ENCODE peak calls at places on chromosomes 11 and 22, in six cellular contexts. P, X, M, T, Z and A are unnamed samples.

GRCh38 chr11:133545199-133545709 is 13.0 kb upstream of the OPCML start:
- DNase-seq in P (no peak), X (no peak), M (no peak), T (no peak), Z (no peak), A (no peak)

GRCh38 chr11:72773291-72773690 is 20.6 kb downstream of the STARD10 start:
- DNase-seq in P (peak), X (no peak), M (peak), T (peak), Z (no peak), A (peak)

GRCh38 chr22:26555478-26555877 is 34.5 kb downstream of the TPST2 start:
- DNase-seq in P (no peak), X (no peak), M (peak), T (no peak), Z (no peak), A (no peak)

GRCh38 chr11:124970925-124971324 is 16.9 kb downstream of the CCDC15 start:
- DNase-seq in P (peak), X (no peak), M (no peak), T (no peak), Z (peak), A (peak)

GRCh38 chr11:31958086-31958735 is 132.7 kb upstream of the RCN1 start:
- DNase-seq in P (peak), X (peak), M (peak), T (peak), Z (peak), A (no peak)

GRCh38 chr11:92071660-92072059 is 153.0 kb upstream of the FAT3 start:
- DNase-seq in P (no peak), X (no peak), M (no peak), T (no peak), Z (no peak), A (no peak)

GRCh38 chr11:73322986-73323306 is 14.9 kb downstream of the ARHGEF17 start:
- DNase-seq in P (no peak), X (no peak), M (no peak), T (no peak), Z (no peak), A (no peak)

GRCh38 chr11:59801981-59802638 is 8.5 kb downstream of the MRPL16 start:
- DNase-seq in P (peak), X (no peak), M (no peak), T (no peak), Z (no peak), A (no peak)

GRCh38 chr11:122045181-122045586 is 70.8 kb downstream of the BLID start:
- DNase-seq in P (peak), X (no peak), M (no peak), T (peak), Z (no peak), A (peak)

GRCh38 chr22:29621761-29622526 is 18.5 kb downstream of the NF2 start:
- DNase-seq in P (peak), X (no peak), M (no peak), T (peak), Z (no peak), A (peak)

GRCh38 chr11:3836903-3837302 is 3.9 kb downstream of the RHOG start:
- DNase-seq in P (no peak), X (peak), M (peak), T (no peak), Z (no peak), A (no peak)

GRCh38 chr11:103890654-103891053 is 145.8 kb upstream of the DDI1 start:
- DNase-seq in P (no peak), X (no peak), M (no peak), T (no peak), Z (no peak), A (no peak)

GRCh38 chr11:4523666-4524065 is 21.3 kb upstream of the OR52M1 start:
- DNase-seq in P (peak), X (no peak), M (no peak), T (no peak), Z (no peak), A (no peak)

GRCh38 chr11:63445720-63446119 is 45.2 kb downstream of the PLAAT5 start:
- DNase-seq in P (peak), X (no peak), M (no peak), T (peak), Z (no peak), A (peak)

GRCh38 chr22:19401483-19401882 is 30.1 kb downstream of the HIRA start:
- DNase-seq in P (no peak), X (no peak), M (no peak), T (no peak), Z (no peak), A (no peak)

GRCh38 chr11:12167098-12167999 is 57.0 kb downstream of the MICAL2 start:
- DNase-seq in P (peak), X (no peak), M (no peak), T (peak), Z (no peak), A (peak)

GRCh38 chr22:21639359-21639758 is 2.7 kb upstream of the SDF2L1 start:
- DNase-seq in P (no peak), X (no peak), M (no peak), T (no peak), Z (no peak), A (no peak)

GRCh38 chr11:88338223-88338661 is 706 bp upstream of the CTSC start:
- DNase-seq in P (peak), X (peak), M (peak), T (no peak), Z (peak), A (no peak)

GRCh38 chr11:125489166-125489565 is 6.9 kb downstream of the FEZ1 start:
- DNase-seq in P (no peak), X (no peak), M (no peak), T (no peak), Z (no peak), A (no peak)

GRCh38 chr11:19832901-19833300 is 120.3 kb downstream of the NAV2 start:
- DNase-seq in P (no peak), X (no peak), M (no peak), T (no peak), Z (no peak), A (no peak)

GRCh38 chr11:69427906-69428880 is 53.3 kb upstream of the LINC01488 start:
- DNase-seq in P (no peak), X (no peak), M (peak), T (no peak), Z (no peak), A (no peak)

GRCh38 chr11:29231991-29232390 is 784.8 kb downstream of the KCNA4 start:
- DNase-seq in P (no peak), X (no peak), M (no peak), T (no peak), Z (no peak), A (no peak)

GRCh38 chr11:125588505-125588904 is 4.1 kb upstream of the STT3A start:
- DNase-seq in P (no peak), X (no peak), M (no peak), T (no peak), Z (no peak), A (no peak)

GRCh38 chr22:45608763-45609180 is 62.9 kb upstream of the ATXN10 start:
- DNase-seq in P (peak), X (no peak), M (no peak), T (peak), Z (no peak), A (peak)

GRCh38 chr11:116328410-116328809 is 444.4 kb downstream of the BUD13 start:
- DNase-seq in P (no peak), X (no peak), M (no peak), T (no peak), Z (no peak), A (no peak)

GRCh38 chr11:65811764-65812475 is 21.8 kb upstream of the SNX32 start:
- DNase-seq in P (no peak), X (no peak), M (no peak), T (no peak), Z (no peak), A (no peak)
- H3K27ac ChIP-seq in P (no peak), X (no peak), M (no peak), T (no peak), Z (no peak), A (no peak)

GRCh38 chr11:79809487-79809886 is 368.7 kb upstream of the TENM4 start:
- DNase-seq in P (no peak), X (no peak), M (no peak), T (no peak), Z (peak), A (no peak)
- H3K27ac ChIP-seq in P (no peak), X (no peak), M (no peak), T (no peak), Z (no peak), A (no peak)

GRCh38 chr22:23878219-23878618 is 16.0 kb upstream of the MIF start:
- DNase-seq in P (no peak), X (no peak), M (peak), T (no peak), Z (no peak), A (no peak)
- H3K27ac ChIP-seq in P (no peak), X (no peak), M (peak), T (no peak), Z (no peak), A (no peak)

GRCh38 chr11:46977940-46978595 is 41.5 kb downstream of the CSTPP1 start:
- DNase-seq in P (peak), X (no peak), M (no peak), T (no peak), Z (no peak), A (no peak)
- H3K27ac ChIP-seq in P (no peak), X (no peak), M (no peak), T (no peak), Z (no peak), A (no peak)

DNA sequence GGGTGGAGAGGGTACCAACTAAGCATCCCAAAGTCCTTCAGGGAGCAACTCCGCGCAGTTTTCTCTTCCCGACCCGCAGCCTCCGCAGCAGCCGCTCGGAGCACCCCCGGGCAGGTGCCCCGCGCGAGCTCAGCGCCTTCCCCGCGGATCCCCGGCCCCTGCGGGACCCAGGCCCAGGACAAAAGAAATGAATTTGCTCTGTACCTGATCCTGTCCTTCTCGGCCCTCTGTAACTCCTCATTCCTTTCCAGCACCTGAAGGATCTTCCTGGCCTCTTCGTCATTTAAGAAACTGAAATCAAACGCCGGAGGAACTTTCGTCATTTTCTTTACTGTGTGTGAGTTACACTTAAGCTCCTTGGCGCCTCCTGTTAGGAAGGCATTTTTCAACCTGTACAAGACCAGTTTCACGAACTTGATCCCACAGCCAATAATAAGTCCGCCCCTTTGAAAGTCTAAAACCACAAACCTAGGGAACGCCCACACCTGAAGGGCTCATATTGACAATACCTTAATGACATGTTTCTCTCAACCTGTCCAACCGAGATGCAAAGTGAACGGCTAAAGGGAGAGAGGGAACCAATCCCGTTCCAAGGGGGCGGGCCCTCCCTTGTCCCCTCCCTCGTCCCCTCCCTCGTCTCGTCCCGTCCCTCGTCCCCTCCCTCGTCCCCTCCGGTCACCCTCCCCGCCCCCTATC is at the start of gene EXPH5:
- DNase-seq in P (peak), X (peak), M (peak), T (peak), Z (peak), A (peak)
- H3K27ac ChIP-seq in P (peak), X (peak), M (no peak), T (no peak), Z (no peak), A (peak)

GRCh38 chr22:39997421-39997820 is 2.7 kb downstream of the FAM83F start:
- DNase-seq in P (no peak), X (no peak), M (no peak), T (no peak), Z (no peak), A (no peak)
- H3K27ac ChIP-seq in P (peak), X (no peak), M (peak), T (no peak), Z (no peak), A (peak)

GRCh38 chr11:8829556-8829955 is 81.4 kb upstream of the AKIP1 start:
- DNase-seq in P (no peak), X (no peak), M (no peak), T (no peak), Z (no peak), A (no peak)

GRCh38 chr11:8832571-8833260 is 78.3 kb upstream of the AKIP1 start:
- DNase-seq in P (peak), X (no peak), M (no peak), T (peak), Z (no peak), A (no peak)

GRCh38 chr11:8830641-8831040 is 80.3 kb upstream of the AKIP1 start:
- DNase-seq in P (no peak), X (no peak), M (no peak), T (no peak), Z (no peak), A (no peak)

GRCh38 chr11:8833568-8834275 is 77.3 kb upstream of the AKIP1 start:
- DNase-seq in P (peak), X (no peak), M (no peak), T (no peak), Z (no peak), A (no peak)

DNA sequence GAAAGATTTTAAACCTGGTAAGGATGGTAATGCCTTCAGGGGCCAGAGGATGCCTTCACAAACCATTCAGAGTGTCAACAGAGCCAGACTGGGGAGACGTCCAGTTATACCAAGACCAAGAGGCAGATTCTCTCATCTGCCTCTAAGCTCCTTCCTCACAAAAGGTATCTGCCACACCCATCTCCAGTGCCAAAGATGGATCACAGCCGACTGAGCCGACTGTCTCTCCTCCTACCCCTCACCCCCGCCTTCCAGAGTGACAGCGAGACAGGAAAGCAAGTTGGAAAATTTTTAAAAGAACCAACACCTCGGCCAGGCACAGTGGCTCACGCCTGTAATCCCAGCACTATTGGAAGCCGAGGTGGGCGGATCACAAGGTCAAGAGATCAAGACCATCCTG is 79.1 kb upstream of the AKIP1 start:
- DNase-seq in P (no peak), X (no peak), M (no peak), T (no peak), Z (no peak), A (no peak)
- H3K27ac ChIP-seq in P (peak), X (no peak), M (no peak), T (no peak), Z (no peak), A (peak)

DNA sequence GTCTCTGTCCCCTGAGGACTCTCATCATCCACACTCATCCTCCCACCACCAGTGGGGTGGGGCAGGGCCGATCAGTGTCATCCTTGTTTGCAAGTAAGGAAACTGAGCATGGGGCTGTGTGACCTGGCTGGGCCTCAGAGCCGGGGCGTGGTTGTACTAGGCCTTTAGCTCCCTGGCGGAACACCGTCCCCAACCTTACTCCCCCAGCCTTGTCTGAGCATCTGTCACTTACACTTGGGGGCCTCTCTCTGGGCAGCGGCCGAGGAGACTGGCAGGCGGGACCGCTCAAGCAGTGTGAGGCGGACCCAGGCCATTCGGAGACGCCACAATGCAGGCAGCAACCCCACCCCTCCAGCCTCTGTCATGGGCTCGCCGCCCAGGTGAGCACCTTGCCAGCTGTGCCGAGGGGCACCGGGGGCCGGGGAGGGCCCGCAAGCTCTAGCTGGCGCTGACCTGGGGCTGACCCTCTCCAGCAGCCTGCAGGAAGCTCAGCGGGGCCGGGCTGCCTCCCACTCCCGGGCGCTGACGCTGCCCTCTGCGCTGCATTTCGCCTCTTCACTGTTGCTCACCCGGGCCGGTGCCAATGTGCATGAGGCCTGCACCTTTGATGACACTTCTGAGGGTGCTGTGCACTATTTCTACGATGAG is 3.8 kb downstream of the PCNX3 start:
- DNase-seq in P (no peak), X (no peak), M (no peak), T (no peak), Z (no peak), A (no peak)
- H3K27ac ChIP-seq in P (no peak), X (no peak), M (no peak), T (no peak), Z (no peak), A (no peak)

DNA sequence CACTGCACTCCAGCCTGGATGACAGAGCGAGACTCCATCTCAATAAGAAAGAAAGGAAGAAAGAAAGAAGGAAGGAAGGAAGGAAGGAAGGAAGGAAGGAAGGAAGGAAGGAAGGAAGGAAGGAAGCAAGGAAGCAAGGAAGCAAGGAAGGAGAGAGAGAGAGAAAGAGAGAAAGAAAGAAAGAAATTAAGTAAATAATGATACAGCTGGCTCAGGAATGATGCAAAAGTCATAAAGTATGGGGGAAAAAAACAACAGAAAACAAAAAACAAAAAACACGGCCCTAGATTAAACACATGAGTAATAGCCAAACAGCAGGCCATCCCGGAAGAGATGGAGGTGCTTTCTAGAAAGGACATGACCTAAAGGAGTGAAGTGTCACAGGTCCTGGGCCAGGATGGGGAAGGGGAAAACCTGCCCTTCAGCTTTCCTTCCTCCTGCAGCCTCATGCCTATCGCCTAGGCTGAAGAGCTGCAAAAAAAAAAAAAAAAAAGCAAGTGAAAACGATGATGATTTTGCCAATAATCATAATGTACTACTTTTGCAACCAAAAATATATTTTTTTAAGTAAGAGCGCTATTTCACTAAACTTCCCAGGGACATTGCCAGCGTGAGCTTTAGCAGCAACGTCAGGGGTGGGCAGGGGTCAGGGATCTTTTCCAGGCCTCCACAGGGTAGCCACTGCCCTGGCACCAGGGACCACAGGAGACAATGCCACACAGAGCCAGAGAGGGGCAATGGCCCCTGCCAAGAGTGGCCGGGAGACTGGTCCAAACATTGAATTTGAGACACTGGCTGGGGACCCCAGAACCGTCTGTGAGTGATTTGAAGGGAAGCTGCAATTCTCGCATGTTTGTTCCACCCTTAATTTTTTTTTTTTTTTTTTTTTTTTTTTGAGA is 28.2 kb upstream of the TMPRSS4 start:
- DNase-seq in P (no peak), X (no peak), M (no peak), T (no peak), Z (no peak), A (no peak)
- H3K27ac ChIP-seq in P (no peak), X (peak), M (no peak), T (no peak), Z (no peak), A (no peak)